ENCODE peak calls at places on chromosomes 2 and 18, in four cellular contexts. S is tibial nerve, D is heart left ventricle, Y is A549. M is an unnamed sample.

GRCh38 chr18:48905541-48905940 is 45.2 kb downstream of the SMAD7 start:
- DNase-seq in S (no peak), D (no peak), Y (no peak), M (no peak)

GRCh38 chr2:130318906-130319305 is 23.8 kb upstream of the IMP4 start:
- DNase-seq in S (no peak), D (no peak), Y (no peak), M (no peak)

GRCh38 chr2:20159411-20159810 is 65.5 kb downstream of the SDC1 start:
- DNase-seq in S (no peak), D (no peak), Y (no peak), M (no peak)

GRCh38 chr18:42413870-42414269 is 458.8 kb downstream of the PIK3C3 start:
- DNase-seq in S (no peak), D (no peak), Y (no peak), M (no peak)

GRCh38 chr2:197852127-197852526 is 47.7 kb downstream of the PLCL1 start:
- DNase-seq in S (no peak), D (no peak), Y (no peak), M (no peak)

GRCh38 chr2:181005326-181005655 is 24.9 kb downstream of the UBE2E3 start:
- DNase-seq in S (no peak), D (no peak), Y (no peak), M (no peak)

GRCh38 chr2:31235504-31235902 is 1.6 kb downstream of the EHD3 start:
- DNase-seq in S (no peak), D (no peak), Y (no peak), M (no peak)

GRCh38 chr2:109030870-109031480 is 42.0 kb upstream of the EDAR start:
- DNase-seq in S (no peak), D (no peak), Y (no peak), M (no peak)

GRCh38 chr18:55228191-55228590 is 268.9 kb upstream of the CCDC68 start:
- DNase-seq in S (no peak), D (no peak), Y (no peak), M (no peak)

GRCh38 chr2:207258191-207258991 is 92.6 kb upstream of the KLF7 start:
- DNase-seq in S (peak; percentile 17), D (peak; percentile 84), Y (peak; percentile 66), M (no peak)
- TF ChIP-seq POLR2A in S (no peak), D (no peak), Y (no peak), M (no peak)

DNA sequence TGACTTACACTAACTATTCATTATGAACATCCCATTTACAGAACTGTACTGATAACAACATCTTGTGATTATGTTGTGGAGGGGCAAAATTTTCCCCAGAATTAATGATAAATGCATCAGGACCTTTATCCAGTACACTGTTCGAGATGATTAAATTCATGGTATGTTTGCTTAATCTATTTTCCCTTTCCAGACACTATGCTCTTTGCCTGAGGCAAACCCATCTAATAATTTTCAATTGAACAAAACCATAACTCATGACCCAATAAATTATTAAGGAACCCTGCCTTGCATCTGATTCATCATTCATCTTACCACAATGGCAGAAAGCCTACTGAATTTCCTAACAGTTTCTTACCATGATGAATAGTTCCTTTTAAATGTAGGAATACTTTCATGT is 385.0 kb downstream of the DSEL start:
- DNase-seq in S (no peak), D (no peak), Y (no peak), M (no peak)
- TF ChIP-seq POLR2A in S (no peak), D (no peak), Y (no peak), M (no peak)

DNA sequence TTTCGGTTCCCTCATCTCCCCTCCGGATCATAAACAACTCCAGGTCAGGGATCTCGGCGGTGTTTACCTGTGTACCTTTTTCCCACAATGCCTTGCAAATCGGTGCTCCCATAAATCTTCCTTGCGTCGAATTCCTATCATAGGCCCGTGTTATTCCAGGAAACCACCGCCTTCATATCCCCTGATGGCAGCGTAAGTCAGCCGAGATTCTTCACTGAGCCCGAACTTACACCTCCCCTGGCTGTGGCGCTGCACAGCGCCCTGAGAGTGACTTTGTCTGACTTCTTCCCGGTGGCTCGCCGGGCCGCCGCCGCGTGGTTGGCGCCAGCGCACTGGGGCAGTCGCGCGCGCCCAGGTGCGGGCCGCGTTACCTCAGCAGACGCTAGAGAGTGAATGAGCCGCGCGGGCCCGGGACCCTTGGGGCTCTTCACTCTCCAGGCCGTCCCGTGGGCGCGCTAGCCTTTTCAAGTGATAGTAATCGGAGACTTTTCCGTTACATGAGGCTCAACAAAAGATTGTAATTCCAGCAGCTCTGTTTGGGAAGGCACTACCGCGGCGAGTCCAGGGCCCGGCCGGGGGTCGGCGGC is 101.6 kb downstream of the SPTBN1 start:
- DNase-seq in S (peak; percentile 46), D (peak; percentile 56), Y (peak; percentile 33), M (no peak)
- TF ChIP-seq POLR2A in S (no peak), D (no peak), Y (peak; percentile 41), M (no peak)

GRCh38 chr2:120442923-120443571 is 97.1 kb downstream of the INHBB start:
- DNase-seq in S (no peak), D (no peak), Y (no peak), M (no peak)
- TF ChIP-seq POLR2A in S (no peak), D (peak; percentile 61), Y (no peak), M (no peak)

DNA sequence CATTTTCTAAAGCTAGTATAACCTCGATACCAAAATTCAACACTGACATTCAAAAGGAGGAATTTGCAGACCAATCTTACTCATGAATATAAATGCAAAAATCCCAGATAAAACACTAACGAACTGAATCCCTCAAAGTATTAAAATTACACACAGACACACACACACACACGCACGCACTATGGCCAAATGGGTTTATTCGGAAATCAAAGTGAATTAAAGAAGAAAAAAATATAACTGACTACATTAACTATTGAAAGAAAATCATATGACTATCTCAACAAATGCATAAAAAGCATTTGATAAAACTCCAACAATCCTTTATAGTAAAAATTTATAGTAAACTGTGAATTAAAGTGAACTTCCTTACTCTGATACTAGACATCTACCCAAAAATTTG is 97.9 kb upstream of the HNRNPA3 start:
- DNase-seq in S (no peak), D (no peak), Y (no peak), M (no peak)
- TF ChIP-seq POLR2A in S (no peak), D (no peak), Y (no peak), M (no peak)